ENCODE peak calls at places on chromosomes 7 and 10, in nine cellular contexts. J is stomach, X is Panc1, O is HepG2, Y is K562, I is GM23338, R is breast epithelium, U is HCT116, N is SK-N-SH. C is an unnamed sample.

GRCh38 chr7:81062747-81063146 is 143.9 kb upstream of the SEMA3C start:
- DNase-seq in I (no peak), R (no peak), J (no peak), Y (no peak), X (no peak), U (no peak), N (no peak), O (no peak), C (no peak)

GRCh38 chr7:962401-963081 is 8.1 kb upstream of the ADAP1 start:
- DNase-seq in R (no peak), U (no peak), J (no peak), I (no peak), Y (no peak), X (no peak), O (no peak), N (peak), C (no peak)

GRCh38 chr10:70786799-70787415 is 1.7 kb upstream of the TBATA start:
- DNase-seq in U (no peak), O (no peak), I (no peak), Y (no peak), N (no peak), J (no peak), R (no peak), X (no peak), C (no peak)

GRCh38 chr7:124779194-124779593 is 13.6 kb upstream of the GPR37 start:
- DNase-seq in N (no peak), U (no peak), J (no peak), I (no peak), X (no peak), R (no peak), O (peak), Y (no peak), C (no peak)

GRCh38 chr7:100894860-100895700 is 608 bp downstream of the ACHE start:
- DNase-seq in X (no peak), I (peak), Y (peak), J (peak), O (no peak), N (peak), U (no peak), R (no peak), C (no peak)

GRCh38 chr10:1809139-1809755 is 71.9 kb upstream of the ADARB2 start:
- DNase-seq in Y (peak), R (no peak), U (no peak), X (no peak), O (no peak), J (no peak), I (no peak), N (no peak), C (no peak)

GRCh38 chr7:120060875-120061274 is 212.1 kb upstream of the KCND2 start:
- DNase-seq in U (no peak), R (no peak), I (no peak), O (no peak), J (no peak), N (no peak), X (no peak), Y (no peak), C (no peak)

GRCh38 chr10:6701289-6701688 is 121.2 kb upstream of the PRKCQ start:
- DNase-seq in R (no peak), O (no peak), Y (no peak), X (no peak), U (no peak), I (peak), J (no peak), N (no peak), C (no peak)

GRCh38 chr7:86733783-86734182 is 90.1 kb downstream of the GRM3 start:
- DNase-seq in X (no peak), R (no peak), O (no peak), Y (no peak), N (no peak), U (no peak), I (peak), J (no peak), C (no peak)

GRCh38 chr7:139698879-139699278 is 78.9 kb downstream of the HIPK2 start:
- DNase-seq in X (no peak), I (no peak), J (no peak), O (no peak), U (no peak), Y (no peak), R (no peak), N (no peak), C (no peak)

GRCh38 chr10:78964952-78965633 is 103.7 kb upstream of the ZMIZ1 start:
- DNase-seq in U (peak), R (peak), I (peak), J (peak), O (peak), N (peak), Y (peak), X (peak), C (no peak)

GRCh38 chr10:71985542-71986250 is 21.5 kb downstream of the CHST3 start:
- DNase-seq in J (no peak), Y (no peak), U (no peak), X (no peak), O (no peak), I (no peak), N (no peak), R (no peak), C (no peak)

GRCh38 chr10:127041561-127041960 is 136.3 kb downstream of the DOCK1 start:
- DNase-seq in N (no peak), X (no peak), R (no peak), U (peak), I (no peak), Y (no peak), O (no peak), J (no peak), C (no peak)

GRCh38 chr10:7593068-7593467 is 73.7 kb downstream of the ITIH5 start:
- DNase-seq in U (no peak), O (no peak), R (no peak), N (no peak), Y (no peak), J (no peak), I (no peak), X (no peak), C (no peak)

GRCh38 chr10:113646337-113647201 is 17.3 kb downstream of the NRAP start:
- DNase-seq in X (no peak), U (no peak), O (no peak), I (no peak), R (no peak), J (no peak), N (no peak), Y (no peak), C (no peak)

GRCh38 chr7:89500082-89500481 is 654.2 kb upstream of the STEAP1 start:
- DNase-seq in Y (no peak), U (no peak), O (no peak), R (no peak), I (no peak), N (no peak), J (no peak), X (no peak), C (no peak)

GRCh38 chr10:76115471-76116155 is 684.2 kb downstream of the LRMDA start:
- DNase-seq in U (no peak), R (no peak), J (no peak), Y (no peak), X (no peak), I (no peak), O (no peak), N (no peak), C (no peak)

GRCh38 chr7:130882396-130882795 is 148.4 kb upstream of the KLF14 start:
- DNase-seq in Y (no peak), O (no peak), R (no peak), U (no peak), N (no peak), J (no peak), X (peak), I (no peak), C (no peak)

GRCh38 chr10:35481421-35481820 is 123.7 kb upstream of the GJD4 start:
- DNase-seq in O (no peak), U (no peak), I (no peak), N (no peak), J (no peak), Y (no peak), X (no peak), R (no peak), C (no peak)

GRCh38 chr7:15972767-15973362 is 286.4 kb upstream of the MEOX2 start:
- DNase-seq in O (no peak), J (no peak), R (no peak), U (no peak), I (no peak), N (no peak), Y (no peak), X (no peak), C (no peak)

GRCh38 chr7:28498636-28499035 is 86.3 kb downstream of the CREB5 start:
- DNase-seq in J (no peak), U (no peak), N (no peak), O (no peak), I (no peak), R (no peak), X (no peak), Y (no peak), C (no peak)

GRCh38 chr7:52423251-52423650 is 612.2 kb upstream of the POM121L12 start:
- DNase-seq in R (no peak), O (no peak), N (no peak), Y (no peak), X (no peak), I (no peak), U (no peak), J (no peak), C (no peak)

GRCh38 chr7:130930260-130930659 is 196.3 kb upstream of the KLF14 start:
- DNase-seq in U (no peak), Y (peak), R (no peak), O (no peak), N (no peak), X (no peak), I (no peak), J (no peak), C (peak)

GRCh38 chr10:111578076-111578475 is 501.2 kb downstream of the ADRA2A start:
- DNase-seq in X (no peak), I (no peak), U (no peak), O (no peak), J (no peak), N (no peak), R (no peak), Y (no peak), C (no peak)

GRCh38 chr7:99106869-99107268 is 37.0 kb downstream of the SMURF1 start:
- DNase-seq in R (no peak), I (no peak), X (no peak), U (no peak), O (no peak), J (no peak), N (no peak), Y (no peak), C (no peak)

GRCh38 chr10:21503580-21503979 is 21.9 kb downstream of the SKIDA1 start:
- DNase-seq in N (no peak), O (no peak), J (no peak), U (no peak), X (no peak), Y (no peak), I (no peak), R (no peak), C (no peak)

GRCh38 chr10:126407831-126408230 is 19.6 kb upstream of the ADAM12 start:
- DNase-seq in N (no peak), I (no peak), X (no peak), Y (no peak), J (no peak), U (no peak), R (no peak), O (no peak), C (no peak)

GRCh38 chr10:72044417-72045041 is 43.8 kb downstream of the SPOCK2 start:
- DNase-seq in X (no peak), N (peak), I (no peak), Y (no peak), U (no peak), R (no peak), J (peak), O (peak), C (no peak)

GRCh38 chr10:114565066-114565465 is 93.0 kb downstream of the ABLIM1 start:
- DNase-seq in N (no peak), Y (no peak), I (no peak), R (no peak), J (no peak), U (no peak), X (no peak), O (no peak), C (no peak)

GRCh38 chr10:33460461-33461294 is 126.2 kb upstream of the NRP1 start:
- DNase-seq in J (peak), I (no peak), Y (no peak), N (no peak), O (no peak), X (no peak), R (no peak), U (no peak), C (no peak)

GRCh38 chr10:5343979-5344378 is 20.8 kb upstream of the UCN3 start:
- DNase-seq in R (no peak), N (no peak), I (no peak), O (no peak), U (no peak), X (no peak), J (no peak), Y (no peak), C (no peak)

GRCh38 chr7:18552311-18552916 is 56.9 kb downstream of the HDAC9 start:
- DNase-seq in J (no peak), I (no peak), U (no peak), X (no peak), O (no peak), Y (no peak), N (no peak), R (no peak), C (peak)

GRCh38 chr7:46033592-46033991 is 112.5 kb upstream of the IGFBP3 start:
- DNase-seq in N (no peak), U (no peak), X (no peak), R (no peak), O (no peak), I (no peak), Y (no peak), J (no peak), C (no peak)

GRCh38 chr10:7260412-7260900 is 150.4 kb downstream of the SFMBT2 start:
- DNase-seq in R (no peak), O (peak), N (peak), J (no peak), X (no peak), I (peak), U (peak), Y (peak), C (peak)

GRCh38 chr7:155851892-155852291 is 39.6 kb upstream of the SHH start:
- DNase-seq in O (no peak), I (no peak), R (no peak), X (no peak), U (no peak), J (no peak), Y (no peak), N (no peak), C (no peak)

GRCh38 chr7:5630670-5631069 is 150.8 kb downstream of the RNF216 start:
- DNase-seq in J (no peak), O (no peak), Y (no peak), U (no peak), X (no peak), N (no peak), I (no peak), R (no peak), C (no peak)

GRCh38 chr10:50381637-50382036 is 130.3 kb upstream of the ASAH2 start:
- DNase-seq in J (no peak), I (no peak), X (no peak), R (no peak), O (no peak), Y (no peak), U (no peak), N (no peak), C (no peak)

GRCh38 chr7:139629392-139630082 is 106.1 kb downstream of the CLEC2L start:
- DNase-seq in I (no peak), R (no peak), N (no peak), J (no peak), X (no peak), Y (no peak), U (no peak), O (no peak), C (no peak)

DNA sequence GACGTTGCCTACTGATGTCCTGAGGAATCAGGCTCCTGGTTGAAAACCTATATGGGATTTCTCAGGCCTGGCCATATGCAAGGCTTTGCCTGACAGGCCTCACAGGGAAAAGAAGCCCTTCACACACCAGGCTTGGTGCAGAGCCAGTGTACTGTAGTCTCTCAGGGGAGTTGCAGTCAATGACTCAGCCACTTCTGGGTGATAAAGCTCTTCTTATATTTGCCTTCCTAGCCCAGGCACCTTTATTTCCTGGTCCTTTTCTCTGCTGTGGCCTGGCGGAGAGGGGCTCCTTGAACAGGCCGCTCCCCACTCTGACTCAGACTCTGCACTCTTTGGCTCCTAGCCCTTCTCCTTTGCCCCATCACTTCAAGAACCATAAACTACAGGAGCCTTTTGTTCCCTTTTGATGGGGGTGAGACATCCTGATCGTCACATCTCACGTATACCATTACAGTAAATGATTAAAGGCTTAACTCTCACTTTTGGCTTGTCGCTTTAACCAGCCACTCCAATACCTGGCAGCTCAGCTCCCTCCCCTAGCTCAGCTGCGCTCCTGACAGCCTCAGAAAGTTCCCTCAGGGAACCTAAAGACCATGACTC is 33.5 kb downstream of the DPY19L1 start:
- DNase-seq in O (peak), I (no peak), J (peak), X (peak), N (no peak), Y (peak), R (no peak), U (peak), C (no peak)
- TF ChIP-seq POLR2AphosphoS5 in O (no peak), I (no peak), J (peak), X (peak), N (no peak), Y (no peak), R (no peak), U (no peak), C (no peak)

GRCh38 chr7:27145167-27145883 is 1.8 kb upstream of the HOXA5 start:
- DNase-seq in O (no peak), Y (no peak), N (peak), R (no peak), U (no peak), I (peak), X (no peak), J (no peak), C (no peak)
- H3K4me3 ChIP-seq in O (no peak), Y (no peak), N (no peak), R (peak), U (no peak), I (no peak), X (no peak), J (peak), C (no peak)

DNA sequence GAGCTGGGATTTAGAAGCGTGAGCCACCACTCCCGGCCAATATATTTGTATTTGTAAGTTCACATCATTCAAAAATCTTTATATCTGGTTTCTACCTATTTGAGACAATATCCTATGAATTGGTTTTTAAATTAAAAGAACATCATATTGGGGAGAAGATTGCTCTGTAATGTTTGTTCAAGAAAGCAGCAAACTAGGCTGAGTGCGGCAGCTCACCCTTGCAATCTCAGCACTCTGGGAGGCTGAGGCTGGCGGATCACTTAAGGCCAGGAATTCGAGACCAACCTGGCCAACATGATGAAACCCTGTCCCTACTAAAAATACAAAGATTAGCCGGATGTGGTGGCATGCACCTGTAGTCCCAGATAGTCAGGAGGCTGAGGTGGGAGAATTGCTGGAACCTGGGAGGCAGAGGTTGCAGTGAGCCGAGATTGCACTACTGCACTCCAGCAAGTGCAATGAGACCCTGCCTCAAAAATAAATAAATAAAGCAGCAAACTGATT is 9.4 kb downstream of the NIPSNAP2 start:
- DNase-seq in U (no peak), R (no peak), N (no peak), X (no peak), J (no peak), I (no peak), O (no peak), Y (no peak), C (no peak)
- H3K27ac ChIP-seq in U (no peak), R (no peak), N (no peak), X (no peak), J (no peak), I (no peak), O (no peak), Y (no peak), C (no peak)

GRCh38 chr10:18542832-18543231 is 108.6 kb downstream of the NSUN6 start:
- DNase-seq in I (no peak), J (no peak), X (no peak), N (no peak), Y (no peak), O (peak), U (no peak), R (no peak), C (no peak)
- TF ChIP-seq POLR2AphosphoS5 in I (no peak), J (no peak), X (no peak), N (no peak), Y (no peak), O (no peak), U (no peak), R (no peak), C (no peak)

GRCh38 chr10:117135480-117136140 is 2.5 kb downstream of the VAX1 start:
- DNase-seq in O (no peak), J (no peak), R (no peak), X (no peak), I (no peak), Y (no peak), U (no peak), N (no peak), C (no peak)

GRCh38 chr10:117136391-117136975 is 1.6 kb downstream of the VAX1 start:
- DNase-seq in N (peak), U (no peak), R (no peak), O (no peak), X (no peak), I (peak), J (no peak), Y (no peak), C (no peak)

GRCh38 chr10:117133273-117134083 is 4.6 kb downstream of the VAX1 start:
- DNase-seq in J (no peak), Y (no peak), R (no peak), O (no peak), X (no peak), I (peak), U (no peak), N (peak), C (no peak)

GRCh38 chr10:117134084-117135025 is 3.7 kb downstream of the VAX1 start:
- DNase-seq in R (no peak), U (no peak), I (peak), J (no peak), X (no peak), N (peak), O (no peak), Y (no peak), C (no peak)

GRCh38 chr10:117135026-117135372 is 3.1 kb downstream of the VAX1 start:
- DNase-seq in U (no peak), R (no peak), X (no peak), Y (no peak), J (no peak), I (peak), O (no peak), N (no peak), C (no peak)
- H3K4me3 ChIP-seq in U (no peak), R (no peak), X (no peak), Y (no peak), J (no peak), I (peak), O (no peak), N (no peak), C (no peak)

DNA sequence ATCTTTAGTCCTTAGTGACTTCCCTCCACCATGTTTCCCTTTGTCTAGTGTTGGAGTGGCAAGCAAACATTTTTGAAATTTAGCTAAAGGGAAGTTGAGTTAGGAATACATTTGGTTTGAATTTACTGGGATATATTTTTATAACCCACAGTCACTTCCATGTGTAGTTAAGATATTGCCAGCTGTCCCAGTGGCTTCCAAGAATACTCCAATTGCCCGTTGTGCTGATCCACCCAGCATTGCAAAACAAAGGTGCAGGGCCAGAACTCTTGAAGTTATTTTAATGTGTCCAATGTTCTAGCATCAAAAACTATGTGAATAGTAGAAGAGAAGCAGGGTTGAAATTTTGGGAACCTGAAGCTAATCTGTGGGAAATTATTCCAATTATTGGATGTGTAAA is 2.5 kb upstream of the P4HA1 start:
- DNase-seq in O (no peak), Y (no peak), I (no peak), N (no peak), J (no peak), R (no peak), U (no peak), X (no peak), C (no peak)
- H3K27ac ChIP-seq in O (no peak), Y (peak), I (no peak), N (no peak), J (no peak), R (no peak), U (no peak), X (no peak), C (no peak)

GRCh38 chr7:123747620-123748141 is 1.1 kb downstream of the WASL start:
- DNase-seq in R (peak), X (no peak), N (peak), O (peak), I (peak), Y (peak), J (peak), U (peak), C (peak)
- TF ChIP-seq POLR2AphosphoS5 in R (no peak), X (no peak), N (no peak), O (no peak), I (peak), Y (peak), J (peak), U (no peak), C (peak)